ENCODE peak calls at places on chromosomes 1 and 21, in four cellular contexts. M is cardiac muscle cell, B is prostate gland, J is heart right ventricle. R is an unnamed sample. For H3K9me3, the result is how much of the 10 kb centered on the place peaks cover.

GRCh38 chr1:174053826-174054225 is 31.7 kb upstream of the RC3H1 start:
- DNase-seq in M (no peak), B (no peak), J (no peak), R (no peak)

GRCh38 chr1:92470216-92470615 is 16.5 kb downstream of the GFI1 start:
- DNase-seq in M (no peak), B (no peak), J (no peak), R (no peak)

GRCh38 chr1:218201601-218202000 is 83.5 kb upstream of the RRP15 start:
- DNase-seq in M (no peak), B (no peak), J (no peak), R (no peak)

GRCh38 chr1:24769656-24770651 is 24.7 kb downstream of the CLIC4 start:
- DNase-seq in M (peak), B (peak), J (no peak), R (no peak)

GRCh38 chr1:6116137-6116536 is 64.0 kb downstream of the CHD5 start:
- DNase-seq in M (no peak), B (no peak), J (no peak), R (no peak)

GRCh38 chr1:63713627-63714481 is 60.0 kb upstream of the ROR1 start:
- DNase-seq in M (peak), B (no peak), J (no peak), R (no peak)

GRCh38 chr1:56655991-56656613 is 11.0 kb downstream of the PRKAA2 start:
- DNase-seq in M (no peak), B (no peak), J (no peak), R (no peak)

GRCh38 chr1:229784834-229785233 is 158.8 kb downstream of the URB2 start:
- DNase-seq in M (no peak), B (no peak), J (no peak), R (no peak)

GRCh38 chr21:43758132-43758619 is 17.9 kb downstream of the CSTB start:
- DNase-seq in M (peak), B (peak), J (no peak), R (no peak)

GRCh38 chr1:55589656-55590297 is 374.6 kb upstream of the USP24 start:
- DNase-seq in M (peak), B (no peak), J (peak), R (no peak)

GRCh38 chr1:44484155-44484688 is 79.2 kb downstream of the RNF220 start:
- DNase-seq in M (peak), B (no peak), J (no peak), R (no peak)

GRCh38 chr1:166836733-166837132 is 2.5 kb upstream of the POGK start:
- DNase-seq in M (no peak), B (no peak), J (no peak), R (no peak)

GRCh38 chr1:218658899-218659298 is 313.8 kb downstream of the TGFB2 start:
- DNase-seq in M (peak), B (no peak), J (no peak), R (no peak)

GRCh38 chr1:86352096-86352495 is 44.0 kb downstream of the ODF2L start:
- DNase-seq in M (peak), B (no peak), J (no peak), R (no peak)

GRCh38 chr1:214548988-214549387 is 2.4 kb downstream of the PTPN14 start:
- DNase-seq in M (peak), B (peak), J (peak), R (no peak)

GRCh38 chr1:240956020-240956419 is 344.1 kb upstream of the GREM2 start:
- DNase-seq in M (no peak), B (no peak), J (no peak), R (no peak)

GRCh38 chr1:29332204-29332603 is 95.9 kb downstream of the PTPRU start:
- DNase-seq in M (peak), B (no peak), J (no peak), R (no peak)

GRCh38 chr1:53275566-53275965 is 37.2 kb upstream of the MAGOH start:
- DNase-seq in M (no peak), B (no peak), J (no peak), R (no peak)

GRCh38 chr1:239719642-239720258 is 333.4 kb downstream of the CHRM3 start:
- DNase-seq in M (no peak), B (no peak), J (no peak), R (no peak)

GRCh38 chr1:93758842-93759515 is 77.3 kb upstream of the BCAR3 start:
- DNase-seq in M (peak), B (no peak), J (peak), R (no peak)

GRCh38 chr1:215556996-215557395 is 10.1 kb upstream of the KCTD3 start:
- DNase-seq in M (no peak), B (no peak), J (no peak), R (no peak)

GRCh38 chr1:36803870-36804560 is 230.3 kb downstream of the GRIK3 start:
- DNase-seq in M (no peak), B (no peak), J (no peak), R (no peak)

GRCh38 chr1:94050263-94050662 is 70.7 kb downstream of the ABCA4 start:
- DNase-seq in M (no peak), B (no peak), J (no peak), R (no peak)

GRCh38 chr1:169115891-169116585 is 9.5 kb downstream of the ATP1B1 start:
- DNase-seq in M (peak), B (peak), J (peak), R (peak)

GRCh38 chr1:14970115-14970798 is 183.3 kb upstream of the TMEM51 start:
- DNase-seq in M (peak), B (no peak), J (no peak), R (peak)

GRCh38 chr1:65395887-65396612 is 24.4 kb upstream of the LEPR start:
- DNase-seq in M (peak), B (no peak), J (no peak), R (no peak)

GRCh38 chr1:230682274-230682673 is 31.6 kb downstream of the AGT start:
- DNase-seq in M (no peak), B (peak), J (no peak), R (no peak)

GRCh38 chr1:41547781-41548560 is 63.5 kb upstream of the EDN2 start:
- DNase-seq in M (no peak), B (no peak), J (no peak), R (no peak)

GRCh38 chr1:243582321-243582720 is 267.7 kb downstream of the AKT3 start:
- DNase-seq in M (peak), B (no peak), J (no peak), R (no peak)

GRCh38 chr1:5911871-5912271 is 80.4 kb downstream of the NPHP4 start:
- DNase-seq in M (no peak), B (no peak), J (no peak), R (no peak)

GRCh38 chr21:29656504-29657227 is 283.1 kb downstream of the GRIK1 start:
- DNase-seq in M (peak), B (no peak), J (no peak), R (no peak)

GRCh38 chr21:15063081-15063820 is 1.5 kb downstream of the NRIP1 start:
- DNase-seq in M (peak), B (no peak), J (no peak), R (no peak)

GRCh38 chr1:15881961-15882360 is 34.5 kb downstream of the SPEN start:
- DNase-seq in M (no peak), B (no peak), J (no peak), R (no peak)

GRCh38 chr21:17048974-17049373 is 463.9 kb upstream of the CXADR start:
- DNase-seq in M (no peak), B (no peak), J (no peak), R (no peak)

GRCh38 chr1:186404454-186405051 is 28.9 kb downstream of the ODR4 start:
- DNase-seq in M (peak), B (no peak), J (no peak), R (no peak)

GRCh38 chr21:41825216-41825615 is 53.9 kb downstream of the PRDM15 start:
- DNase-seq in M (no peak), B (no peak), J (no peak), R (no peak)

DNA sequence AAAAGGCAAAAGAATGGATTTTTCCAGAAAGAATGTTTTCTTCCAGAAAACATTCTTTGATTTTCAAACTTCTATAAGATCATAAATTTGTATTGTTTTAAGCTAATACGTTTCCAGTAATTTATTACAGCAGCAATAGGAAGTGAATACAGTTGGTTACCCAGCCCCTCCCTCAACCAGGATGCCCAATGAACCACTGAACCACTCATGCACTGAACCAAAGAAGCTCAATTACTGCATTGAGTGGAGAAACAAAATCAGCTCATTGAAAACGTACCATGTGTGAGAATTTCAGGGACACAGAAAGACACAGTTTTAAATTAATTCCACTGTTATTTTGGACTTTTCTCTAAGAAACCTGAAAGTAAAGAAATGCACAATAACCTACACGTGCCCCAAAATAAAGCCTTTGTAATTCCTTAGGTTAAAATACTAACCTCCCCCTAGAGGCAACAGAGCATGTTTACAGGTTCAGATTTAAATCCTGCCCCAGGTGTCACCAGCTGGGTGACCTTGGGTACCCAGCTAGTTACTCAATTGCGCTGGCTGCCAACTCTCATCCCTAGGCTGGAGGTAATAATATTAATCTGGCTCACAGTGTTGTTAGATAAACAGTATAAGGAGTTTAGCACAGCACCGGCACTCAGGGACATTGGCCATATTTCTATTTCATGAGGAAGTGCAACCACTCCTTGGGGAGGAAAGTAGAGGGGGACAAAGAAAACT is 111.7 kb downstream of the NMNAT2 start:
- DNase-seq in M (no peak), B (no peak), J (no peak), R (peak)
- H3K4me3 ChIP-seq in M (no peak), B (no peak), J (no peak), R (no peak)

DNA sequence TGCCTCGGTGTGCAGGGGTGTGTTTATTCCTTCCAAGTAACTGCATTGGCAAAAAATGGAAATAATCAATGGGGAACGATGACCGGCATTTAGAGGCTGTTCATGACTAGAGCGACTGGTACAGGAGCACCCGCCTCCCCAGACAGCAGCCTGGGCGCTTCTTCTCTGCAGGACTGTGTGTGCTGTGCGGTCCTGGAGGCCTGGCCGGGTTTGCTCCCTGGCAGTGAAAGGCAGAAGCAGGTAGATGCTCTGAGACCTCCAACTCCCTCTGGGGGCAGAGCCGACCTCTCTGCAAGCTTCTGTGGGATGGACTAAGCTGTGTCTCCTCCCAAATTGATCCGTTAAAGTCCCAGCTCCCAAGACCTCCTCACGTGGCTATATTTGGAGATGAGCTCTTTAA is 59.2 kb upstream of the ACTRT2 start:
- DNase-seq in M (no peak), B (no peak), J (no peak), R (no peak)
- H3K9me3 ChIP-seq in M (under half), B (under half), J (under half), R (under half)

GRCh38 chr1:152198982-152199381 is 25.0 kb downstream of the HRNR start:
- DNase-seq in M (no peak), B (no peak), J (no peak), R (no peak)
- H3K4me3 ChIP-seq in M (no peak), B (no peak), J (no peak), R (no peak)

DNA sequence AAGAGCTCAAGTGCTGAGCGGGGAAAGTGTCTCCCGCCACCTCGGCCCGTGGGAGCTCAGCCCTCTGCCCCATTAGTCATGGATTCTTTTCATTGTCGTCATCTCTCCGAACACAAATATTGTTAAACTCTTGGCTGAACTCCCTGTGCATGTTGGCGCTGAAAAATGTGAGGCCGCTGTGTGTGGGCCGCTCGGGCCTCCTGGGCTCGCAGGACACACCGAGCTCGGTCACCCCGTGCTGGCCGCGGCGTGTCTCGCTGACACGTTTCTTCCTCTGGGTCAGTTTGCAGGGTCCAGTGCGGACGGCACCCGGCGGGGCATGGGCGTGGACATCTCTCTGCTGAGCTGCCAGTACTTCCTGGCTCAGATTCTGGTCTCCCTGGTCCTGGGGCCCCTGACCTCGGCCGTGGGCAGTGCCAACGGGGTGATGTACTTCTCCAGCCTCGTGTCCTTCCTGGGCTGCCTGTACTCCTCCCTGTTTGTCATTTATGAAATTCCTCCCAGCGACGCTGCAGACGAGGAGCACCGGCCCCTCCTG is 25.6 kb downstream of the SLC45A1 start:
- DNase-seq in M (peak), B (peak), J (peak), R (no peak)
- H3K9me3 ChIP-seq in M (under half), B (under half), J (under half), R (under half)

GRCh38 chr1:3530931-3531818 is 76.7 kb downstream of the ARHGEF16 start:
- DNase-seq in M (peak), B (peak), J (peak), R (peak)
- H3K4me3 ChIP-seq in M (peak), B (peak), J (peak), R (peak)

GRCh38 chr21:45938453-45938755 is 43.2 kb upstream of the COL6A1 start:
- DNase-seq in M (no peak), B (no peak), J (no peak), R (no peak)
- H3K9me3 ChIP-seq in M (under half), B (under half), J (under half), R (under half)

GRCh38 chr1:180555411-180555810 is 3.4 kb upstream of the OVAAL start:
- DNase-seq in M (no peak), B (no peak), J (no peak), R (no peak)

GRCh38 chr1:180548686-180549326 is 10.0 kb upstream of the OVAAL start:
- DNase-seq in M (no peak), B (no peak), J (no peak), R (no peak)

GRCh38 chr1:180551997-180552396 is 6.8 kb upstream of the OVAAL start:
- DNase-seq in M (no peak), B (no peak), J (no peak), R (no peak)
- H3K4me3 ChIP-seq in M (no peak), B (no peak), J (no peak), R (no peak)

DNA sequence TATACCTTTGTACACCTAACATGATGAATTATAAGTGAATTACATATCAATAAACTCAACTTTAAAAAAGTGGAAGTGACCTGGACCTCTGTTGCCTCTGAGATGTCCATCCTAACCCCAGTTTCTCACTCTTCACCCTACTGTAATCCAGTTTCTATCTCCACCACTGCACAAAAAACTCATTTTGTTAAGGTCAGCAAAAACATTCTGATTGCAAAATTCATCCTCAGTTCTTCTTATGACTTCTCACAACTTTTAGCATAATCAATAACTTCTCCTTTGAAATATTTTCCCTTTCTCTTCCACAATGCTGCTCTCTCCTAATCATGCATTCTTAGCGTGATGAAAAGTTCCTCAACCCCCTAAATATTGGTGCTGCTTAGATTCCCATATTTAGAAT is 129.8 kb downstream of the CRB1 start:
- DNase-seq in M (no peak), B (no peak), J (no peak), R (no peak)
- H3K9me3 ChIP-seq in M (under half), B (under half), J (under half), R (under half)

DNA sequence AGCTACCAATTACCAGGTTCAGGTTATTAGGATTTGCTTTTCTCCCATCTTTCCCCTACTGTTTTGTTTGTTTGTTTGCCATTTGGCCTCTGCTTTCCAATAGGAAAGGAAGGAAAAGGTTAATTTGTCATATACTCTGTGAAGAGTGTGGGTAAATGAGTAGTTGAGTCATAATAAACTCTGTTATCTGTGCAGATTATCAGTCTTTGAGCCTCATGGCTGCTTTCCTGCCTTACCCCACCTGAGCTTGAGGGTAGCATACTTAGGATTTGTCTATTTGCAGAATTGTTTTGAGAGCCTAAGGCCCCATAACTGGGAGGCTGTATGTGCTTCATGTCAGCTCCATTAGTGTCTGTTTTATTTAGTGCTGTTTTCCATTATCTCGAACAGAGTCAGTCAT is 32.9 kb upstream of the SNX27 start:
- DNase-seq in M (no peak), B (no peak), J (no peak), R (no peak)
- H3K4me3 ChIP-seq in M (no peak), B (no peak), J (no peak), R (no peak)

DNA sequence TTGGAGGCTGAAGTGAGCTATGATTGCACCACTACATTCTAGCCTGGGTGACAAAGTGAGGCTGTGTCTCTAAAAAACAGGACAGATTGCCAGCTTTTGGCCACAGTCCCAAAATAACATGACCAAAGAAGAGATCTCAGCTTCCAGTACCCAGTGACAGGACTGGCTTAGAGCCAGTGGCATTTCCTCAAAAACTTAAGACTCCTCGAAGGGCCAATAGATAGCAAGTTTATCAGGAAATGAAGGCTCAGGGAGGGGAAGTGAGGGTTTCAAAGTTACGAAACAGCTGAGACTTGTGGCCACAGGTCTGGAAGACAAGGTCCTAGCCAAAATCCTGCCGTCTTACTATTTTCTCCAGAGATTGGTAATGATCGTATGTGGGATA is 6.3 kb upstream of the TMEM39B start:
- DNase-seq in M (peak), B (peak), J (no peak), R (peak)
- H3K9me3 ChIP-seq in M (under half), B (under half), J (under half), R (under half)